ENCODE peak calls at places on chromosomes 2 and 18, in eight cellular contexts. A, I, E, D, G, Y, M and S are unnamed samples. For H3K36me3 and H3K4me1, the result is how much of the 10 kb centered on the place peaks cover.

GRCh38 chr2:191013617-191013875 is 425 bp downstream of the STAT1 start:
- DNase-seq in A (no peak), I (no peak), E (no peak), D (no peak), G (no peak), Y (no peak), M (no peak), S (no peak)

GRCh38 chr2:69372767-69373166 is 14.3 kb downstream of the GFPT1 start:
- DNase-seq in A (no peak), I (no peak), E (no peak), D (no peak), G (no peak), Y (no peak), M (no peak), S (no peak)

GRCh38 chr2:1420746-1421480 is 7.7 kb downstream of the TPO start:
- DNase-seq in A (no peak), I (no peak), E (no peak), D (no peak), G (no peak), Y (no peak), M (no peak), S (no peak)

GRCh38 chr2:240505946-240506345 is 51.8 kb downstream of the ANKMY1 start:
- DNase-seq in A (no peak), I (no peak), E (no peak), D (no peak), G (no peak), Y (no peak), M (no peak), S (no peak)

GRCh38 chr2:86337235-86338099 is at the start of gene REEP1:
- DNase-seq in A (no peak), I (no peak), E (peak), D (peak), G (no peak), Y (no peak), M (no peak), S (no peak)

GRCh38 chr2:224611938-224612337 is 26.8 kb upstream of the CUL3 start:
- DNase-seq in A (no peak), I (no peak), E (no peak), D (no peak), G (no peak), Y (no peak), M (no peak), S (no peak)

GRCh38 chr2:238107525-238108422 is 7.6 kb downstream of the ESPNL start:
- DNase-seq in A (no peak), I (no peak), E (no peak), D (no peak), G (no peak), Y (no peak), M (no peak), S (no peak)

GRCh38 chr18:22153428-22153827 is 16.0 kb upstream of the GATA6 start:
- DNase-seq in A (no peak), I (no peak), E (no peak), D (no peak), G (no peak), Y (no peak), M (no peak), S (no peak)

GRCh38 chr2:33709986-33710385 is 110.9 kb upstream of the FAM98A start:
- DNase-seq in A (no peak), I (no peak), E (no peak), D (peak), G (no peak), Y (no peak), M (no peak), S (no peak)

GRCh38 chr2:207478572-207478971 is 51.2 kb upstream of the CREB1 start:
- DNase-seq in A (no peak), I (no peak), E (no peak), D (no peak), G (no peak), Y (no peak), M (no peak), S (no peak)

GRCh38 chr2:241844831-241845578 is 13.7 kb downstream of the PDCD1 start:
- DNase-seq in A (no peak), I (no peak), E (no peak), D (no peak), G (peak), Y (no peak), M (no peak), S (no peak)

GRCh38 chr2:137467246-137467862 is 496.9 kb upstream of the HNMT start:
- DNase-seq in A (no peak), I (no peak), E (peak), D (peak), G (no peak), Y (no peak), M (peak), S (no peak)

GRCh38 chr2:3189076-3189591 is 188.5 kb downstream of the EIPR1 start:
- DNase-seq in A (no peak), I (no peak), E (no peak), D (no peak), G (no peak), Y (no peak), M (no peak), S (no peak)

GRCh38 chr2:236856856-236857616 is 228.7 kb upstream of the COPS8 start:
- DNase-seq in A (no peak), I (no peak), E (no peak), D (no peak), G (no peak), Y (no peak), M (no peak), S (no peak)

GRCh38 chr18:23462876-23463275 is 9.8 kb downstream of the RIOK3 start:
- DNase-seq in A (no peak), I (no peak), E (no peak), D (no peak), G (no peak), Y (no peak), M (no peak), S (no peak)

GRCh38 chr2:144102386-144102785 is 417.5 kb downstream of the ZEB2 start:
- DNase-seq in A (no peak), I (no peak), E (no peak), D (no peak), G (no peak), Y (no peak), M (no peak), S (no peak)

GRCh38 chr2:124804014-124804940 is 779.2 kb downstream of the CNTNAP5 start:
- DNase-seq in A (no peak), I (no peak), E (peak), D (peak), G (no peak), Y (no peak), M (no peak), S (no peak)

GRCh38 chr2:237687666-237688065 is 60.3 kb downstream of the LRRFIP1 start:
- DNase-seq in A (peak), I (peak), E (peak), D (peak), G (peak), Y (peak), M (peak), S (peak)

GRCh38 chr2:106137944-106138903 is 55.9 kb downstream of the UXS1 start:
- DNase-seq in A (peak), I (no peak), E (no peak), D (no peak), G (no peak), Y (no peak), M (no peak), S (peak)

GRCh38 chr2:96874099-96874831 is 4.4 kb upstream of the SEMA4C start:
- DNase-seq in A (no peak), I (no peak), E (no peak), D (no peak), G (no peak), Y (peak), M (no peak), S (no peak)

GRCh38 chr2:159922563-159922962 is 124.6 kb upstream of the CD302 start:
- DNase-seq in A (no peak), I (no peak), E (peak), D (no peak), G (no peak), Y (no peak), M (no peak), S (no peak)

GRCh38 chr18:77002496-77002895 is 130.1 kb downstream of the MBP start:
- DNase-seq in A (no peak), I (no peak), E (no peak), D (no peak), G (no peak), Y (no peak), M (no peak), S (no peak)
- H3K27ac ChIP-seq in A (no peak), I (peak), E (no peak), D (no peak), G (no peak), Y (no peak), M (no peak), S (no peak)

DNA sequence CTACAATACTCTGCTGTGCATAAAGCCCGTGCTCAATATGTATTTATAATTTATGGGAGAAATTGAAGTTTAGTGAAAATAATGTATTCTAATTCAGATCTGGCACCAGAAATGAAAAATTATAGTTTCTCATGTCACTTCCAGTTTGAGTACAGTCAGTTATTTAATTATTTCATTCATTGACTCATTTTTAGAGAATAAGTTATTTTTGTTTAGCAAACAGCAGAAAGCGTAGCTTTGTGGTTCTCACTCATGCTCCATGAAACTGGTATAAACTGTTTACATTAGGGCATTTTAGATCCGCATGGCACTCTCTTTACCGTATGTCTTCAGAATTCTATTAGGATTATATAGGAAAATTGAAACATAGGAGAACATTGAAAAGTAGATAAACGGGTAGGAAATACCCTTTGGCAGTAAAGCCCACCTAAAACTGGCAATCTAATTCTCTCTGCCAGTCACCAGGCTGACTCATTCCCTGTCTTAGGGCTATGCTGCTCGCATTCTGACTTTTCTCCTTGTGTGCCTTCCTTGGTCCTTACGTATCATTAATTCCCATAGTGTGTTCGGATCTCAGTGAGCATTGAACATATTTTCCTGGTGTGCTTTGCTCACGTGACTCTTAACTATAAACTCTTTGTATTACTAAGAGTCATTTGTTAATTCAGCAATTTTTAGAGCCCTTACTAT is 106.0 kb downstream of the ZNF236 start:
- DNase-seq in A (no peak), I (no peak), E (no peak), D (no peak), G (no peak), Y (no peak), M (no peak), S (no peak)
- H3K36me3 ChIP-seq in A (under half), I (half or more), E (under half), D (under half), G (under half), Y (under half), M (under half), S (under half)

DNA sequence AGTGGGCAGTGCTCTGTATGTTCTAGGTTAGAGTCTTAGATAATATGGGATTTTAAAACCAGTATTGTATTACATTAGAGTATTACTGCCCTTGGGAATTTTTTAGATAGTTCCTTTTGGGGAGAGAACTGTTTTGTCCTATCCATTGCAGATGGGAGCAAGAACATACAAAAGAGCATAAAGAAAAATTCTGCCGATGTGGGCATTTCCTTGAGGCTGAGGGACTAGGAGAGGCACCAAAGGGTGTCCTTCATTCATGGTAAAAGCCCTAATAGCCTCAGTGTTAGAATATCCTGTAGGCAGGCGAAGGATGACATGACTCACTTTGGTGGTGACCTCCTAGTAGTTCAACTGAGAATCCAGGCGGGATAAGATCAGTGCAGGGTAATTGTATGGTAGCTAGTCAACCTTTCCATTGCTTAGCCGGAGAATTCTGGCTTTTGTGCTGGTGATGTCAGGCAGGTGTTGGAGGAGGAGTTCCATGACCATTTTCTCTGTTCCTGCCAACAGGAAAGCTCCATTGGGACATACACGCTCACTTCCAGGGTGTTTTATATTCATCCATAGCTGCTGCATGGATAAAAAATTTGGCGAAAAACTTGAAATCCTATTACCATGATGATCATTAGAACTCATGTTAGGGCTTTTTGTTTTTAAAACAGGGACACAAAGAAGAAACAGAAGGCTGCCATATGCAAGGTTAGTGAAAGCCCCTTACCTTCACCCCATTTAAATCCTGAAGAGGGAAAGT is 28.1 kb downstream of the EPAS1 start:
- DNase-seq in A (no peak), I (no peak), E (peak), D (peak), G (no peak), Y (peak), M (no peak), S (no peak)
- H3K4me1 ChIP-seq in A (under half), I (under half), E (half or more), D (under half), G (under half), Y (half or more), M (under half), S (under half)

GRCh38 chr18:12639990-12640880 is 17.7 kb downstream of the SPIRE1 start:
- DNase-seq in A (no peak), I (no peak), E (peak), D (peak), G (no peak), Y (no peak), M (no peak), S (no peak)

GRCh38 chr18:12637393-12637792 is 20.5 kb downstream of the SPIRE1 start:
- DNase-seq in A (no peak), I (no peak), E (peak), D (peak), G (no peak), Y (no peak), M (no peak), S (no peak)

GRCh38 chr18:12637901-12638633 is 19.8 kb downstream of the SPIRE1 start:
- DNase-seq in A (no peak), I (no peak), E (peak), D (peak), G (no peak), Y (peak), M (no peak), S (no peak)

GRCh38 chr18:12638634-12639124 is 19.2 kb downstream of the SPIRE1 start:
- DNase-seq in A (no peak), I (no peak), E (no peak), D (no peak), G (no peak), Y (no peak), M (no peak), S (no peak)

GRCh38 chr18:12640881-12641200 is 17.1 kb downstream of the SPIRE1 start:
- DNase-seq in A (no peak), I (no peak), E (no peak), D (no peak), G (no peak), Y (no peak), M (no peak), S (no peak)
- H3K27ac ChIP-seq in A (no peak), I (no peak), E (peak), D (peak), G (no peak), Y (no peak), M (no peak), S (no peak)

DNA sequence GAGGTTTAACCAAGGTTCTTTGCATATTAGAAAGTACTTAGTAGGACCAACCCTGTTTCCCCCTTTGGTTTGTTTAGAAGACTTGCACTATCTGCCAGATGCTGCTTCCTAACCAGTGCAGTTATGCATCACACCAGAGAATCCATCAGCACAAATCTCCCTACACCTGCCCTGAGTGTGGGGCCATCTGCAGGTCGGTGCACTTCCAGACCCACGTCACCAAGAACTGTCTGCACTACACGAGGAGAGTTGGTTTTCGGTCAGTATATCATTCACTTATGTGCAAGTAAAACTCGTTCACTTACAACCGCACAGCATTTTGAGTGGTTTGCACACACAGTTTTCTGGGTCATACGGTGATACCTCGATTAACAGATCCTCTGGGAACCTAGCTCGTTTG is 69.7 kb downstream of the ZNF532 start:
- DNase-seq in A (no peak), I (no peak), E (no peak), D (no peak), G (no peak), Y (no peak), M (no peak), S (no peak)
- H3K36me3 ChIP-seq in A (under half), I (under half), E (under half), D (under half), G (under half), Y (under half), M (under half), S (under half)